ENCODE peak calls at places on chromosomes 11 and 22, in six cellular contexts. J is suprapubic skin, M is breast epithelium, L is stomach, R is HCT116, U is GM23338. K is an unnamed sample.

GRCh38 chr11:79403839-79404238 is 37.0 kb downstream of the TENM4 start:
- DNase-seq in J (no peak), M (no peak), L (no peak), R (no peak), U (no peak), K (no peak)

GRCh38 chr22:41383085-41383484 is 1.3 kb downstream of the TEF start:
- DNase-seq in J (no peak), M (no peak), L (no peak), R (no peak), U (no peak), K (no peak)

GRCh38 chr11:34623463-34623862 is 2.6 kb downstream of the EHF start:
- DNase-seq in J (no peak), M (no peak), L (no peak), R (no peak), U (no peak), K (no peak)

GRCh38 chr22:44595841-44596341 is 97.9 kb upstream of the RTL6 start:
- DNase-seq in J (no peak), M (no peak), L (no peak), R (no peak), U (no peak), K (no peak)

GRCh38 chr11:62985351-62985750 is 584 bp upstream of the SLC22A6 start:
- DNase-seq in J (no peak), M (no peak), L (no peak), R (no peak), U (no peak), K (no peak)

GRCh38 chr11:96424693-96425092 is 34.9 kb downstream of the JRKL start:
- DNase-seq in J (no peak), M (no peak), L (no peak), R (no peak), U (no peak), K (no peak)

GRCh38 chr11:62370743-62371440 is 33.6 kb downstream of the ASRGL1 start:
- DNase-seq in J (no peak), M (no peak), L (peak), R (no peak), U (peak), K (no peak)

GRCh38 chr22:39278040-39278439 is 33.3 kb upstream of the PDGFB start:
- DNase-seq in J (no peak), M (no peak), L (no peak), R (no peak), U (peak), K (no peak)

GRCh38 chr11:2777871-2778629 is 78.3 kb upstream of the KCNQ1OT1 start:
- DNase-seq in J (peak), M (peak), L (peak), R (no peak), U (no peak), K (peak)

GRCh38 chr22:42256930-42257329 is 13.5 kb downstream of the TCF20 start:
- DNase-seq in J (no peak), M (no peak), L (no peak), R (no peak), U (no peak), K (no peak)

GRCh38 chr22:41021039-41021654 is 70.0 kb downstream of the RBX1 start:
- DNase-seq in J (no peak), M (no peak), L (no peak), R (no peak), U (peak), K (no peak)

GRCh38 chr22:42202669-42203068 is 67.8 kb downstream of the TCF20 start:
- DNase-seq in J (no peak), M (no peak), L (no peak), R (no peak), U (no peak), K (no peak)

GRCh38 chr22:43826142-43827093 is 14.3 kb upstream of the EFCAB6 start:
- DNase-seq in J (peak), M (no peak), L (peak), R (no peak), U (no peak), K (no peak)

GRCh38 chr22:39306456-39307361 is 12.7 kb downstream of the RPL3 start:
- DNase-seq in J (no peak), M (no peak), L (peak), R (no peak), U (peak), K (no peak)

GRCh38 chr11:121886005-121886739 is 229.8 kb downstream of the BLID start:
- DNase-seq in J (no peak), M (no peak), L (no peak), R (no peak), U (no peak), K (no peak)

GRCh38 chr11:109425554-109425953 is 3.6 kb downstream of the C11orf87 start:
- DNase-seq in J (no peak), M (no peak), L (no peak), R (no peak), U (no peak), K (no peak)

GRCh38 chr11:118625036-118625690 is 17.7 kb downstream of the PHLDB1 start:
- DNase-seq in J (no peak), M (no peak), L (peak), R (no peak), U (no peak), K (no peak)

GRCh38 chr11:20715464-20715863 is 46.1 kb downstream of the NELL1 start:
- DNase-seq in J (no peak), M (no peak), L (no peak), R (no peak), U (no peak), K (no peak)

GRCh38 chr11:77346906-77347603 is 45.6 kb upstream of the GDPD4 start:
- DNase-seq in J (no peak), M (no peak), L (no peak), R (no peak), U (no peak), K (no peak)

GRCh38 chr11:43578346-43579170 is 102.0 kb upstream of the HSD17B12 start:
- DNase-seq in J (no peak), M (no peak), L (no peak), R (no peak), U (peak), K (no peak)

GRCh38 chr22:17232406-17232805 is 13.2 kb upstream of the ADA2 start:
- DNase-seq in J (no peak), M (no peak), L (no peak), R (no peak), U (peak), K (no peak)

GRCh38 chr11:114293201-114293711 is 2.9 kb upstream of the NNMT start:
- DNase-seq in J (no peak), M (no peak), L (no peak), R (no peak), U (no peak), K (peak)

GRCh38 chr22:25876871-25877270 is 134.9 kb downstream of the MYO18B start:
- DNase-seq in J (no peak), M (no peak), L (no peak), R (no peak), U (no peak), K (no peak)

GRCh38 chr11:86160546-86161149 is 83.9 kb upstream of the EED start:
- DNase-seq in J (no peak), M (no peak), L (no peak), R (no peak), U (no peak), K (no peak)

GRCh38 chr11:78076733-78077403 is 2.8 kb downstream of the NDUFC2 start:
- DNase-seq in J (no peak), M (no peak), L (no peak), R (no peak), U (no peak), K (no peak)

GRCh38 chr11:113242767-113243397 is 71.5 kb upstream of the TTC12 start:
- DNase-seq in J (no peak), M (no peak), L (no peak), R (no peak), U (peak), K (no peak)

GRCh38 chr11:75809991-75810390 is 5.0 kb upstream of the UVRAG start:
- DNase-seq in J (no peak), M (no peak), L (no peak), R (no peak), U (no peak), K (no peak)

GRCh38 chr11:67120881-67121710 is 2.0 kb downstream of the KDM2A start:
- DNase-seq in J (peak), M (no peak), L (peak), R (no peak), U (no peak), K (no peak)

GRCh38 chr11:74980627-74981026 is 8.1 kb upstream of the NEU3 start:
- DNase-seq in J (no peak), M (no peak), L (no peak), R (no peak), U (no peak), K (no peak)

GRCh38 chr22:48758905-48759875 is 1068.5 kb downstream of the BRD1 start:
- DNase-seq in J (peak), M (peak), L (peak), R (no peak), U (no peak), K (peak)

GRCh38 chr11:105226062-105226461 is 86.5 kb upstream of the CARD18 start:
- DNase-seq in J (no peak), M (no peak), L (no peak), R (no peak), U (no peak), K (no peak)

GRCh38 chr11:130102457-130103249 is 33.0 kb downstream of the APLP2 start:
- DNase-seq in J (no peak), M (no peak), L (no peak), R (no peak), U (no peak), K (no peak)

DNA sequence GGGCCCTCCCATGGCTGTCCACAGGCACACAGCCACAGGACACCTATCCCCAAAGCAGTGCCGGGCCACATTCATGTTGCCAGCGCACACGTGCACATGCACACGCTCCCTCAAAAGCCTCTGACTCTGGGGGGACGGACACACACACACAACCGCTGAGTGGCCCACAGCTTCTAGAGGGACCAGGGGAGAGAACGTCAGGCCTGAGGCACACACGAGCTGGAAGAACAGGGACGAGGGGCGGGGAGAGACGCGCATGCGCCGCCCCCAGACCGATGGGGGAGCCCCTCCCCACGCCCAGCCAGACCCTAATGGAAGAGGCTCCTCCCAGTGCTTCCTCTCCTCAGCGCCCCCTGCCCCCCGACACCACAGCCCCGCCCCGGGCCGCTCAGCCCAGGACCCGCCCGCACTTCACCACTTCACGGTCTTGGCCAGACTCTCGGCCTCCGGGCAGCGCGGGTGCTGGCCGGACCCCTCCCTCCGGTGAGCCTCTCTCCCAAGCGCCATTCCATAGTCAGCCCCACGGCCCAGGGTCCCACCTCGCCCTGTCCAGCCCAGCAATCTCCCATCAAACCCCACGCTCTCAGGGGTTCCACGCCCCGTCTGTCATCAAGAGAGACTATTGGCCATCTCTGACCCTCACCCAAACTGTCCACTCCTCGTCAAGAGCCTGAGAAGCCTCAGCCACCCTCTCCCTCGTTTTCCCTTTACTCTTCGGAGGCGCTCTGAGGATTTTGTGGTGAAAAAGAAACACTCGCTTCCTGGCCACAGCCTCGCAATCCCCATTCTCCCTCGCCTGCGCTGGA is 11.7 kb downstream of the NRXN2 start:
- DNase-seq in J (no peak), M (no peak), L (no peak), R (no peak), U (peak), K (no peak)
- TF ChIP-seq POLR2AphosphoS5 in J (no peak), M (no peak), L (no peak), R (no peak), U (peak), K (no peak)

DNA sequence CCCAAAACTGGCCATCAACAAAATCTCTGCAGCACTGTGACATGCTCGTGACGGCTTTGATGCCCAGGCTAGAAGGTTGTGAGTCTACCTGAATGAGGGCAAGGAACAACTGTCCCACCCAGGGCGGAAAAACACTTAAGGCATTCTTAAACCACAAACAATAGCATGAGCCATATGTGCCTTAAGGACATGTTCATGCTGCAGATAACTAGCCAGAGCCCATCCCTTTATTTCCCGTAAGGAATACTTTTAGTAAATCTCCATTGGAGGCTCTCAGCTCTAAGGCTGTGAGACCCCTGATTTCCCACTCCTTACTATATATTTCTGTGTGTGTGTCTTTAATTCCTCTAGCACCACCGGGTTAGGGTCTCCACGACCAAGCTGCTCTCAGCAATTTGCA is 3.4 kb downstream of the CHORDC1 start:
- DNase-seq in J (no peak), M (no peak), L (no peak), R (no peak), U (no peak), K (no peak)
- H3K4me3 ChIP-seq in J (no peak), M (no peak), L (no peak), R (no peak), U (peak), K (no peak)

GRCh38 chr11:69127091-69127850 is 28.5 kb upstream of the SMIM38 start:
- DNase-seq in J (peak), M (peak), L (peak), R (no peak), U (no peak), K (no peak)
- TF ChIP-seq CTCF in J (no peak), M (no peak), L (no peak), R (no peak), U (no peak), K (no peak)

GRCh38 chr11:71240865-71241691 is 11.3 kb downstream of the SHANK2 start:
- DNase-seq in J (peak), M (peak), L (peak), R (no peak), U (peak), K (no peak)
- TF ChIP-seq POLR2AphosphoS5 in J (no peak), M (peak), L (peak), R (no peak), U (no peak), K (no peak)

GRCh38 chr11:93735627-93736026 is 5.7 kb downstream of the TAF1D start:
- DNase-seq in J (no peak), M (no peak), L (no peak), R (no peak), U (no peak), K (no peak)
- H3K4me3 ChIP-seq in J (no peak), M (no peak), L (no peak), R (no peak), U (peak), K (no peak)

GRCh38 chr11:4607111-4607510 is 920 bp downstream of the TRIM68 start:
- DNase-seq in J (no peak), M (no peak), L (no peak), R (no peak), U (no peak), K (no peak)

GRCh38 chr11:4606231-4607015 is 1.6 kb downstream of the TRIM68 start:
- DNase-seq in J (no peak), M (no peak), L (no peak), R (no peak), U (no peak), K (peak)

GRCh38 chr11:4610258-4610935 is 2.4 kb upstream of the TRIM68 start:
- DNase-seq in J (no peak), M (no peak), L (no peak), R (no peak), U (no peak), K (no peak)

GRCh38 chr11:4605057-4605456 is 3.0 kb downstream of the TRIM68 start:
- DNase-seq in J (no peak), M (no peak), L (no peak), R (no peak), U (no peak), K (peak)

DNA sequence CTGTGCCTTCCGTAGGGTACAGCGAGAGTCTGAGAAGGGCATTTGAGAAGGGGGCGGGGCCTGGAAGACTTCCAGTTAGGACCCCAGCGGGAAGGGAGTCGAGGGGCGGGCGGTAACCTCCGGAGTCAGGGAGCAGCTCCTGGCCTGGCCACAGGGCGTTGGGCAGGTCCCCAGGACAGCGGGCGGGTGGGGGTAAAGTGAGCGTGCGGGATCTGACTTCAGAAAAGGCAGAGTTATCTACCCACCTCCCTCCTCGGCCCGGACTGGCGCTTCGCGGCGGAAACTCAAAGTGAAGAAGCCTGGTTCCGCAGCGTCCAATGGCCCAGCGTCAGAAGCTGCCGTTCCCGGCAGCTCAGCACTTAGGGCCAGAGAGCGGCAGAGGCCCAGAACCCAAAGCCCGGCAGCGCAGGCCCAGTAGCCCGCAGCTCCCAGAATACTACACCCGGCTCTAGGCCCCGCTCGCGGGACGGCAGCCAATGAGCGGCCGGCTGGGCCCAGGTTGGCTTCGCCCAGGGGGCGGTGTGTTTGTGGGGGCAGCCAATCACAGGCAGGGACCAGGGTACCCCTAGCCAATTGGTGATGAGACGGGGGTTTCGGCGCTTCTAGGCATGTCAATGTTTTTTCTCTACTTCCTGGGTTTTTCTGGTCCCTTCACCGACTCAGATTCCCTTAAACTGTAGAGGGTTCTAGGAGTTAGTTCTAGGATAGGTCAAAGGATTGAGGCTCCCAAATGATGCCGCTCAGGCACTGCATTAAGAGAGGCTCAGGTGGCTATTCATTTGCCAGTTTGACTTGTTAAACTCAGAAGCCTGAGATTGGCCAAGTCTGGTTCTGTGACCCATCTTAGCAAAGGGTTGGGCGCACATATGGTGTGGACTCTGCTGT is at the start of gene TRIM68:
- DNase-seq in J (peak), M (peak), L (peak), R (peak), U (peak), K (peak)
- TF ChIP-seq CTCF in J (no peak), M (no peak), L (no peak), R (no peak), U (no peak), K (peak)

DNA sequence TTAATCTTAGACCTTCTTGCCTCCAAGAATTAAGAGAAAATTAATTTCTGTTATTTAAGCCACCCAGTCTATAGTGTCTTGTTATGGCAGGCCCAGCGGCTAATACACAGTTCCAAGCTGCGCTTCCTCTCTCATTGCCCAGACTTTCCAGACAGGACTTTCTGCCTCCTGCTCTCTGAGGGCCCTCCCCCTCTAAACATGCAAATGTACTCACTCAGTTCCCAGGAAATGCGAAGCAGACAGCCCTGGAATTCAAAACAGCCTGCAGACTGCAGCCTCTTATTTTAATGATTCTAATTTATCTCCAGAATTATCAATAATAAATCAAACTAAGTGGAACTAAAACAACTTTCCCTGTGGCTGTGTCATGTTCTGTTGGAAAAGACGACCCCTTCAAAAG is 115.5 kb upstream of the ISX start:
- DNase-seq in J (no peak), M (no peak), L (no peak), R (no peak), U (peak), K (no peak)
- TF ChIP-seq POLR2AphosphoS5 in J (no peak), M (no peak), L (no peak), R (no peak), U (no peak), K (no peak)

GRCh38 chr22:20246368-20247009 is 21.6 kb downstream of the RTN4R start:
- DNase-seq in J (no peak), M (no peak), L (no peak), R (no peak), U (peak), K (no peak)
- H3K4me3 ChIP-seq in J (no peak), M (no peak), L (no peak), R (no peak), U (no peak), K (no peak)